ENCODE peak calls at places on chromosomes 4 and X, in ten cellular contexts. F is K562, P is ovary, S is choroid plexus epithelial cell, O is sigmoid colon, D is activated B cell treated with CpG ODN at 0.5 μM for 24 hours, A is stomach, R is upper lobe of left lung, E is fibroblast of mammary gland, V is Calu3. U is an unnamed sample.

GRCh38 chr4:17785858-17786257 is 4.4 kb upstream of the FAM184B start:
- DNase-seq in F (no peak), P (no peak), S (no peak), O (no peak), D (no peak), A (no peak), R (no peak), E (no peak), V (no peak), U (no peak)

GRCh38 chr4:167721574-167721973 is 370.8 kb upstream of the ANXA10 start:
- DNase-seq in F (no peak), P (no peak), S (peak), O (no peak), D (no peak), A (no peak), R (no peak), E (no peak), V (no peak), U (no peak)

GRCh38 chr4:2907706-2908293 is 55.4 kb downstream of the NOP14 start:
- DNase-seq in F (no peak), P (no peak), S (no peak), O (no peak), D (no peak), A (peak), R (no peak), E (no peak), V (peak), U (no peak)

GRCh38 chr4:84319124-84319523 is 180.0 kb downstream of the NKX6-1 start:
- DNase-seq in F (no peak), P (no peak), S (peak), O (no peak), D (no peak), A (no peak), R (no peak), E (peak), V (no peak), U (no peak)

GRCh38 chr4:26879805-26880204 is 19.2 kb downstream of the STIM2 start:
- DNase-seq in F (peak), P (no peak), S (no peak), O (no peak), D (no peak), A (no peak), R (no peak), E (no peak), V (no peak), U (no peak)

GRCh38 chr4:59728496-59728895 is 1471.6 kb upstream of the ADGRL3 start:
- DNase-seq in F (no peak), P (no peak), S (no peak), O (no peak), D (no peak), A (no peak), R (no peak), E (no peak), V (no peak), U (no peak)

GRCh38 chr4:164926301-164926700 is 49.3 kb downstream of the APELA start:
- DNase-seq in F (no peak), P (no peak), S (no peak), O (no peak), D (no peak), A (no peak), R (no peak), E (peak), V (no peak), U (no peak)

GRCh38 chrX:79601336-79602131 is 234.4 kb upstream of the ITM2A start:
- DNase-seq in F (no peak), P (no peak), S (no peak), O (no peak), D (no peak), A (no peak), R (no peak), E (no peak), V (no peak), U (no peak)

GRCh38 chrX:54928876-54929275 is 8.3 kb downstream of the TRO start:
- DNase-seq in F (no peak), P (no peak), S (no peak), O (no peak), D (no peak), A (no peak), R (no peak), E (no peak), V (no peak), U (no peak)

GRCh38 chrX:51155157-51155556 is 177.5 kb upstream of the NUDT10 start:
- DNase-seq in F (no peak), P (no peak), S (no peak), O (no peak), D (no peak), A (no peak), R (no peak), E (no peak), V (no peak), U (no peak)

GRCh38 chr4:110480741-110481271 is 4.9 kb downstream of the ENPEP start:
- DNase-seq in F (no peak), P (no peak), S (no peak), O (no peak), D (no peak), A (no peak), R (no peak), E (peak), V (no peak), U (no peak)

GRCh38 chr4:94208918-94209317 is 1.3 kb downstream of the SMARCAD1 start:
- DNase-seq in F (no peak), P (no peak), S (no peak), O (no peak), D (no peak), A (no peak), R (no peak), E (no peak), V (no peak), U (no peak)

GRCh38 chrX:9682456-9682855 is 83.2 kb downstream of the GPR143 start:
- DNase-seq in F (no peak), P (peak), S (peak), O (no peak), D (no peak), A (no peak), R (no peak), E (peak), V (no peak), U (no peak)

GRCh38 chr4:84492737-84493091 is 6.4 kb downstream of the NKX6-1 start:
- DNase-seq in F (no peak), P (no peak), S (no peak), O (no peak), D (no peak), A (no peak), R (peak), E (no peak), V (no peak), U (no peak)

GRCh38 chr4:78059524-78059889 is 2.4 kb downstream of the FRAS1 start:
- DNase-seq in F (peak), P (no peak), S (peak), O (peak), D (no peak), A (peak), R (no peak), E (peak), V (peak), U (peak)

GRCh38 chr4:24924309-24924781 is 11.5 kb upstream of the CCDC149 start:
- DNase-seq in F (no peak), P (no peak), S (peak), O (no peak), D (no peak), A (no peak), R (no peak), E (peak), V (no peak), U (no peak)

GRCh38 chr4:5152521-5152920 is 101.2 kb downstream of the STK32B start:
- DNase-seq in F (no peak), P (no peak), S (no peak), O (no peak), D (no peak), A (no peak), R (no peak), E (no peak), V (no peak), U (no peak)

GRCh38 chr4:154604696-154605200 is 7.7 kb downstream of the FGG start:
- DNase-seq in F (no peak), P (no peak), S (no peak), O (no peak), D (no peak), A (no peak), R (no peak), E (no peak), V (no peak), U (no peak)

GRCh38 chrX:149272690-149273463 is 232.2 kb downstream of the IDS start:
- DNase-seq in F (no peak), P (no peak), S (no peak), O (no peak), D (no peak), A (no peak), R (no peak), E (no peak), V (no peak), U (no peak)

GRCh38 chr4:138707746-138708145 is 307.8 kb upstream of the NOCT start:
- DNase-seq in F (no peak), P (no peak), S (no peak), O (no peak), D (no peak), A (no peak), R (no peak), E (peak), V (no peak), U (no peak)

GRCh38 chr4:108287834-108288413 is 119.2 kb upstream of the LEF1 start:
- DNase-seq in F (no peak), P (no peak), S (no peak), O (no peak), D (no peak), A (no peak), R (no peak), E (no peak), V (no peak), U (no peak)

GRCh38 chr4:176444741-176445140 is 125.0 kb downstream of the SPCS3 start:
- DNase-seq in F (no peak), P (no peak), S (peak), O (no peak), D (no peak), A (no peak), R (no peak), E (peak), V (no peak), U (no peak)

GRCh38 chr4:186104114-186104894 is at the start of gene FAM149A:
- DNase-seq in F (no peak), P (peak), S (no peak), O (peak), D (peak), A (peak), R (peak), E (no peak), V (peak), U (no peak)

GRCh38 chr4:168797176-168797575 is 212.9 kb downstream of the CBR4 start:
- DNase-seq in F (no peak), P (no peak), S (peak), O (no peak), D (no peak), A (no peak), R (no peak), E (peak), V (no peak), U (no peak)

GRCh38 chrX:69088171-69088938 is 76.9 kb downstream of the PJA1 start:
- DNase-seq in F (no peak), P (no peak), S (peak), O (no peak), D (no peak), A (no peak), R (no peak), E (peak), V (no peak), U (no peak)

GRCh38 chrX:107154787-107155620 is 36.4 kb upstream of the RBM41 start:
- DNase-seq in F (peak), P (no peak), S (peak), O (no peak), D (no peak), A (no peak), R (no peak), E (peak), V (peak), U (no peak)

GRCh38 chr4:150119492-150119891 is 41.2 kb downstream of the DCLK2 start:
- DNase-seq in F (no peak), P (no peak), S (peak), O (no peak), D (no peak), A (no peak), R (no peak), E (peak), V (no peak), U (no peak)

GRCh38 chrX:63330681-63331080 is 20.5 kb downstream of the SPIN4 start:
- DNase-seq in F (no peak), P (no peak), S (peak), O (no peak), D (no peak), A (no peak), R (peak), E (peak), V (peak), U (no peak)

GRCh38 chrX:47217121-47217851 is 1.2 kb upstream of the CDK16 start:
- DNase-seq in F (peak), P (no peak), S (peak), O (peak), D (no peak), A (no peak), R (peak), E (peak), V (no peak), U (no peak)

GRCh38 chr4:99059550-99059949 is 29.0 kb downstream of the ADH5 start:
- DNase-seq in F (no peak), P (no peak), S (no peak), O (no peak), D (no peak), A (no peak), R (no peak), E (no peak), V (no peak), U (no peak)

GRCh38 chr4:1628892-1629703 is 55.0 kb downstream of the FAM53A start:
- DNase-seq in F (peak), P (peak), S (peak), O (peak), D (peak), A (peak), R (peak), E (peak), V (peak), U (peak)

GRCh38 chr4:1632109-1633104 is 51.7 kb downstream of the FAM53A start:
- DNase-seq in F (no peak), P (no peak), S (no peak), O (no peak), D (no peak), A (no peak), R (peak), E (peak), V (no peak), U (no peak)

GRCh38 chr4:1630266-1630665 is 53.8 kb downstream of the FAM53A start:
- DNase-seq in F (no peak), P (no peak), S (no peak), O (no peak), D (no peak), A (no peak), R (peak), E (no peak), V (no peak), U (no peak)

GRCh38 chr4:1629704-1630093 is 54.4 kb downstream of the FAM53A start:
- DNase-seq in F (no peak), P (no peak), S (no peak), O (no peak), D (no peak), A (no peak), R (no peak), E (no peak), V (no peak), U (no peak)

DNA sequence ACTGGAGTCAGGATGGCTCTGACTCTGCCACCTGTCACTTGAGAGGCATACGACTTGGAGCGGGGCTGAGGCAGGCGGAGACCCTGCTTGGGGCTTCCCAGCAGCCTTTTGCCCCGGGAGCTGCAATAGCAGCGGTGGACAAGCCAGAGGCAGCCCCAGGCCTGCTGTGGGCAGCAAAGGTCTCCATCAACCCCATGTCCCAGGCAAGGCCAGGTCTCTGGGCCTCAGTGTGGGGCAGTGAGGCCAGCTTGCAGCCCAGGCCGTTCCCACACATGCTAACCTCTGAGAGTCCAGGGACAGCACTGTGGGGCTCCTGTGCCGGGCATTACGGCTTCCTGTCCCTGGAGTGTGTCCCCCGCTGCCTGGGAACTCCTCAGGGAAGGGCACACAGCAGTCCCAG is 53.0 kb downstream of the FAM53A start:
- DNase-seq in F (no peak), P (no peak), S (no peak), O (no peak), D (no peak), A (no peak), R (peak), E (no peak), V (no peak), U (no peak)
- TF ChIP-seq CTCF in F (no peak), P (no peak), S (no peak), O (no peak), D (no peak), A (no peak), R (no peak), E (no peak), V (no peak), U (no peak)

GRCh38 chrX:40552768-40553167 is 28.0 kb upstream of the ATP6AP2 start:
- DNase-seq in F (peak), P (no peak), S (peak), O (no peak), D (no peak), A (no peak), R (no peak), E (peak), V (peak), U (no peak)
- TF ChIP-seq CTCF in F (peak), P (no peak), S (peak), O (no peak), D (no peak), A (no peak), R (no peak), E (peak), V (no peak), U (peak)

GRCh38 chr4:82809614-82810013 is 11.0 kb upstream of the SCD5 start:
- DNase-seq in F (no peak), P (no peak), S (no peak), O (no peak), D (no peak), A (no peak), R (no peak), E (no peak), V (no peak), U (no peak)

GRCh38 chr4:82810171-82810570 is 11.6 kb upstream of the SCD5 start:
- DNase-seq in F (no peak), P (no peak), S (no peak), O (no peak), D (no peak), A (no peak), R (no peak), E (no peak), V (no peak), U (no peak)

GRCh38 chr4:82811838-82812672 is 13.5 kb upstream of the SCD5 start:
- DNase-seq in F (no peak), P (no peak), S (peak), O (no peak), D (no peak), A (no peak), R (no peak), E (peak), V (no peak), U (no peak)

GRCh38 chr4:82814034-82814433 is 15.4 kb upstream of the SCD5 start:
- DNase-seq in F (no peak), P (no peak), S (no peak), O (no peak), D (no peak), A (no peak), R (no peak), E (no peak), V (no peak), U (no peak)

GRCh38 chr4:82811392-82811791 is 12.8 kb upstream of the SCD5 start:
- DNase-seq in F (no peak), P (no peak), S (no peak), O (no peak), D (no peak), A (no peak), R (no peak), E (no peak), V (no peak), U (no peak)
- TF ChIP-seq CTCF in F (no peak), P (no peak), S (no peak), O (no peak), D (no peak), A (no peak), R (no peak), E (no peak), V (no peak), U (no peak)

GRCh38 chrX:14798805-14799397 is 74.0 kb downstream of the FANCB start:
- DNase-seq in F (no peak), P (no peak), S (no peak), O (no peak), D (no peak), A (no peak), R (no peak), E (no peak), V (no peak), U (no peak)
- TF ChIP-seq CTCF in F (no peak), P (no peak), S (no peak), O (no peak), D (no peak), A (no peak), R (no peak), E (no peak), V (no peak), U (no peak)

U was measured in D721Med.